ENCODE peak calls at places on chromosome 4, in five cellular contexts. One of them, this sample, is unnamed.

GRCh38 chr4:63728480-63729177 is 680.6 kb downstream of the TECRL start:
- DNase-seq in suprapubic skin: no peak
- DNase-seq in GM12878: no peak
- DNase-seq in breast epithelium: no peak
- DNase-seq in esophagus muscularis mucosa: no peak
- DNase-seq in this sample: no peak

GRCh38 chr4:2297606-2298517 is 36.0 kb upstream of the MXD4 start:
- DNase-seq in esophagus muscularis mucosa: no peak
- DNase-seq in GM12878: no peak
- DNase-seq in breast epithelium: no peak
- DNase-seq in suprapubic skin: no peak
- DNase-seq in this sample: peak

GRCh38 chr4:61294001-61294400 is 93.9 kb downstream of the ADGRL3 start:
- DNase-seq in breast epithelium: no peak
- DNase-seq in esophagus muscularis mucosa: no peak
- DNase-seq in GM12878: no peak
- DNase-seq in suprapubic skin: no peak
- DNase-seq in this sample: no peak

GRCh38 chr4:110005461-110006056 is 92.9 kb downstream of the EGF start:
- DNase-seq in GM12878: peak
- DNase-seq in breast epithelium: no peak
- DNase-seq in suprapubic skin: no peak
- DNase-seq in esophagus muscularis mucosa: peak
- DNase-seq in this sample: no peak

GRCh38 chr4:66855956-66856355 is 689.3 kb downstream of the CENPC start:
- DNase-seq in esophagus muscularis mucosa: no peak
- DNase-seq in breast epithelium: no peak
- DNase-seq in GM12878: no peak
- DNase-seq in suprapubic skin: no peak
- DNase-seq in this sample: no peak

GRCh38 chr4:69650872-69651271 is 2.2 kb downstream of the UGT2A1 start:
- DNase-seq in suprapubic skin: no peak
- DNase-seq in esophagus muscularis mucosa: no peak
- DNase-seq in GM12878: no peak
- DNase-seq in breast epithelium: no peak
- DNase-seq in this sample: no peak

GRCh38 chr4:35461931-35462659 is 782.2 kb downstream of the ARAP2 start:
- DNase-seq in breast epithelium: no peak
- DNase-seq in esophagus muscularis mucosa: no peak
- DNase-seq in GM12878: no peak
- DNase-seq in suprapubic skin: no peak
- DNase-seq in this sample: peak

GRCh38 chr4:108240356-108240755 is 71.6 kb upstream of the LEF1 start:
- DNase-seq in GM12878: no peak
- DNase-seq in esophagus muscularis mucosa: no peak
- DNase-seq in breast epithelium: no peak
- DNase-seq in suprapubic skin: no peak
- DNase-seq in this sample: no peak

GRCh38 chr4:104494822-104495559 is at the start of gene CXXC4:
- DNase-seq in esophagus muscularis mucosa: no peak
- DNase-seq in suprapubic skin: peak
- DNase-seq in breast epithelium: peak
- DNase-seq in GM12878: no peak
- DNase-seq in this sample: peak

GRCh38 chr4:8259743-8260430 is 9.7 kb upstream of the HTRA3 start:
- DNase-seq in suprapubic skin: no peak
- DNase-seq in GM12878: no peak
- DNase-seq in esophagus muscularis mucosa: no peak
- DNase-seq in breast epithelium: no peak
- DNase-seq in this sample: no peak

GRCh38 chr4:51884606-51885005 is 41.7 kb downstream of the DCUN1D4 start:
- DNase-seq in suprapubic skin: no peak
- DNase-seq in breast epithelium: no peak
- DNase-seq in esophagus muscularis mucosa: no peak
- DNase-seq in GM12878: no peak
- DNase-seq in this sample: no peak

GRCh38 chr4:122003335-122003734 is 51.5 kb upstream of the TRPC3 start:
- DNase-seq in breast epithelium: no peak
- DNase-seq in GM12878: peak
- DNase-seq in esophagus muscularis mucosa: no peak
- DNase-seq in suprapubic skin: no peak
- DNase-seq in this sample: no peak

GRCh38 chr4:139786494-139787354 is 121.1 kb downstream of the MGST2 start:
- DNase-seq in breast epithelium: no peak
- DNase-seq in suprapubic skin: no peak
- DNase-seq in esophagus muscularis mucosa: peak
- DNase-seq in GM12878: no peak
- DNase-seq in this sample: no peak

GRCh38 chr4:77154074-77154473 is 2.9 kb upstream of the CCNG2 start:
- DNase-seq in suprapubic skin: no peak
- DNase-seq in breast epithelium: no peak
- DNase-seq in esophagus muscularis mucosa: no peak
- DNase-seq in GM12878: no peak
- DNase-seq in this sample: no peak

GRCh38 chr4:128338634-128339355 is 51.2 kb upstream of the PGRMC2 start:
- DNase-seq in suprapubic skin: no peak
- DNase-seq in GM12878: no peak
- DNase-seq in esophagus muscularis mucosa: no peak
- DNase-seq in breast epithelium: no peak
- DNase-seq in this sample: no peak

GRCh38 chr4:93132631-93133030 is 695.9 kb upstream of the ATOH1 start:
- DNase-seq in breast epithelium: no peak
- DNase-seq in esophagus muscularis mucosa: no peak
- DNase-seq in suprapubic skin: no peak
- DNase-seq in GM12878: no peak
- DNase-seq in this sample: no peak

GRCh38 chr4:68461790-68462189 is 14.5 kb downstream of the TMPRSS11E start:
- DNase-seq in breast epithelium: no peak
- DNase-seq in esophagus muscularis mucosa: no peak
- DNase-seq in GM12878: no peak
- DNase-seq in suprapubic skin: no peak
- DNase-seq in this sample: no peak

GRCh38 chr4:68466751-68467150 is 19.5 kb downstream of the TMPRSS11E start:
- DNase-seq in GM12878: no peak
- DNase-seq in esophagus muscularis mucosa: no peak
- DNase-seq in suprapubic skin: no peak
- DNase-seq in breast epithelium: no peak
- DNase-seq in this sample: no peak

GRCh38 chr4:68466185-68466584 is 18.9 kb downstream of the TMPRSS11E start:
- DNase-seq in suprapubic skin: no peak
- DNase-seq in GM12878: no peak
- DNase-seq in breast epithelium: no peak
- DNase-seq in esophagus muscularis mucosa: no peak
- DNase-seq in this sample: no peak

GRCh38 chr4:68465058-68465457 is 17.8 kb downstream of the TMPRSS11E start:
- DNase-seq in suprapubic skin: no peak
- DNase-seq in esophagus muscularis mucosa: no peak
- DNase-seq in GM12878: no peak
- DNase-seq in breast epithelium: no peak
- DNase-seq in this sample: no peak

DNA sequence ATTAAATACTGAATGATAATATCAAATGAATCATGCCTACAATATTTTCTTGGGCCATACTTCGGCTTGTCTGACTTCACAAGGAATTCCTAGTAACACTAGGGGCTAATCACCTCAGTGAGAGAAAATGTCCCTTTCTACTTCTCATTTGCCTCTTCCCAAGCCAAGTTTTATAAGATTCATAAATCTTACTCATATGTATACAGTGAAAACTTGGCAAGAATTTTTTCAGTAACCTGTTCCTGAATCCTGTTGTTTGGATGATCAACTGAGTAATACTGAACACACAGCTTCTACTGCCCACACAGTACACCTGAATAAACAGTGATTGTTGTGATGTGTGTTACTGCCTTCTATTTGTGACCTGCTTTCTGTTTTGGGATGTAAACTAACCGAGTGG is 16.5 kb downstream of the TMPRSS11E start:
- DNase-seq in esophagus muscularis mucosa: no peak
- DNase-seq in GM12878: no peak
- DNase-seq in suprapubic skin: no peak
- DNase-seq in breast epithelium: no peak
- DNase-seq in this sample: no peak
- TF ChIP-seq POLR2AphosphoS5 in esophagus muscularis mucosa: no peak
- TF ChIP-seq POLR2AphosphoS5 in GM12878: no peak
- TF ChIP-seq POLR2AphosphoS5 in suprapubic skin: no peak
- TF ChIP-seq POLR2AphosphoS5 in breast epithelium: no peak
- TF ChIP-seq POLR2AphosphoS5 in this sample: no peak

GRCh38 chr4:6277935-6278800 is 8.5 kb downstream of the WFS1 start:
- DNase-seq in esophagus muscularis mucosa: no peak
- DNase-seq in suprapubic skin: no peak
- DNase-seq in GM12878: no peak
- DNase-seq in breast epithelium: no peak
- DNase-seq in this sample: no peak

GRCh38 chr4:6281436-6282144 is 11.9 kb downstream of the WFS1 start:
- DNase-seq in esophagus muscularis mucosa: no peak
- DNase-seq in GM12878: no peak
- DNase-seq in breast epithelium: no peak
- DNase-seq in suprapubic skin: no peak
- DNase-seq in this sample: no peak

GRCh38 chr4:6280365-6280996 is 10.8 kb downstream of the WFS1 start:
- DNase-seq in breast epithelium: peak
- DNase-seq in suprapubic skin: no peak
- DNase-seq in GM12878: no peak
- DNase-seq in esophagus muscularis mucosa: no peak
- DNase-seq in this sample: no peak

GRCh38 chr4:6278801-6279197 is 9.1 kb downstream of the WFS1 start:
- DNase-seq in suprapubic skin: no peak
- DNase-seq in esophagus muscularis mucosa: no peak
- DNase-seq in GM12878: peak
- DNase-seq in breast epithelium: no peak
- DNase-seq in this sample: no peak

DNA sequence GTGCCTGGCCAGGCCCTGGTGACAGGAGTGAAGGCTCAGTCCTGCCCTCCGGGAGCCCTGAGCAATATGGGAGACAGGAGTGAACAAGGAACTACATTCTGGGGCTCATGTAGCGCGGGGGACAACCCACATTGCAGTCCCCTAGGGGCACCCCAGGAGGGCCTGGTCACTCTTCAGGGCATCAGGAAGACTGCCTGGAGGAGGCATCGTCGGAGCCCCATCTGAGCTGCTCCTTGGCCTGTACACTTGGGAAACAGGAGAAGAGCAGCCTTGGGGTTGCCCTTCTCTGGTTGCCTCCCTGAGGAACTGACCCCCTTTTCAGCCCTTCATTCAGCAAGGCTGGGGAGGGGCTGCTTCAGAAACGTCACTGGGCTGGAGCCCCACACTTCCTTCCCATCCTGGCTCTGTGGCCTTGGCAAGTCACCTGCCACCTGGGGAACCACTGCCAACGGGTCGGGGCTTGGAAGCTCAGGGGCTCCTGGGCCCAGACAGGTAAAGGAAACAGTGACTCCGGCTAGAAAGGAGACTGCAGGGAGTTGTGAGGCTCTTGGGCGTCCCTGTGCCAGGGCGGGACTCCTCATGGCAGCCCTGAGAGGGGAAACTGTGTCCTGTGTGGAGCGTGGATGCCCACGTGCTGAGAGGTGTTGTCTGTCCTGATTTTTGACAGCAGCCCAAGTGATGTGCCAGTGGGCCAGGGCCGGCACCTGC is 10.1 kb downstream of the WFS1 start:
- DNase-seq in GM12878: no peak
- DNase-seq in suprapubic skin: no peak
- DNase-seq in breast epithelium: no peak
- DNase-seq in esophagus muscularis mucosa: no peak
- DNase-seq in this sample: no peak
- H3K27ac ChIP-seq in GM12878: no peak
- H3K27ac ChIP-seq in suprapubic skin: no peak
- H3K27ac ChIP-seq in breast epithelium: peak
- H3K27ac ChIP-seq in esophagus muscularis mucosa: peak
- H3K27ac ChIP-seq in this sample: peak

GRCh38 chr4:113117346-113117677 is 67.9 kb downstream of the ANK2 start:
- DNase-seq in GM12878: no peak
- DNase-seq in esophagus muscularis mucosa: no peak
- DNase-seq in suprapubic skin: no peak
- DNase-seq in breast epithelium: no peak
- DNase-seq in this sample: no peak

GRCh38 chr4:113125418-113125817 is 76.0 kb downstream of the ANK2 start:
- DNase-seq in GM12878: no peak
- DNase-seq in breast epithelium: no peak
- DNase-seq in esophagus muscularis mucosa: no peak
- DNase-seq in suprapubic skin: no peak
- DNase-seq in this sample: no peak

GRCh38 chr4:113116414-113117345 is 67.2 kb downstream of the ANK2 start:
- DNase-seq in suprapubic skin: no peak
- DNase-seq in esophagus muscularis mucosa: no peak
- DNase-seq in GM12878: no peak
- DNase-seq in breast epithelium: no peak
- DNase-seq in this sample: no peak

DNA sequence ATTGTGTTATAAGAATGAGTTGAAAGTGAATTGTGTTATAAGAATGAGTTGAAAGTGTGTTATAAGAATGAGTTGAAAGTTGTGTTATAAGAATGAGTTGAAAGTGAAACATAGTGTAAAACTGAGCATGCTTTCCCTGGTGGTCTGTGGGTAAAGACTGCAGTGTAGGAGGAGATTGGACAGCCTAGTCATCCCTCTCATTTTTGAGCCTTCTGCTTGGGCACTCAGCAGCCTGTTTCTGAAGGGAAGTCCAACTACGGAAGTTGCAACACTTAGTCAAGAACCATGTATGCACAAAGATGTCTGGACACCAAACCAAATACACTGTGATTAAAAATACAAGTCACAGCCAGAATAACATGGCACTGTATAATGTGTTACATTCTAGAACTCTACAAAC is 72.6 kb downstream of the ANK2 start:
- DNase-seq in suprapubic skin: no peak
- DNase-seq in GM12878: no peak
- DNase-seq in esophagus muscularis mucosa: no peak
- DNase-seq in breast epithelium: no peak
- DNase-seq in this sample: no peak
- TF ChIP-seq POLR2AphosphoS5 in suprapubic skin: no peak
- TF ChIP-seq POLR2AphosphoS5 in GM12878: no peak
- TF ChIP-seq POLR2AphosphoS5 in esophagus muscularis mucosa: no peak
- TF ChIP-seq POLR2AphosphoS5 in breast epithelium: no peak
- TF ChIP-seq POLR2AphosphoS5 in this sample: no peak

DNA sequence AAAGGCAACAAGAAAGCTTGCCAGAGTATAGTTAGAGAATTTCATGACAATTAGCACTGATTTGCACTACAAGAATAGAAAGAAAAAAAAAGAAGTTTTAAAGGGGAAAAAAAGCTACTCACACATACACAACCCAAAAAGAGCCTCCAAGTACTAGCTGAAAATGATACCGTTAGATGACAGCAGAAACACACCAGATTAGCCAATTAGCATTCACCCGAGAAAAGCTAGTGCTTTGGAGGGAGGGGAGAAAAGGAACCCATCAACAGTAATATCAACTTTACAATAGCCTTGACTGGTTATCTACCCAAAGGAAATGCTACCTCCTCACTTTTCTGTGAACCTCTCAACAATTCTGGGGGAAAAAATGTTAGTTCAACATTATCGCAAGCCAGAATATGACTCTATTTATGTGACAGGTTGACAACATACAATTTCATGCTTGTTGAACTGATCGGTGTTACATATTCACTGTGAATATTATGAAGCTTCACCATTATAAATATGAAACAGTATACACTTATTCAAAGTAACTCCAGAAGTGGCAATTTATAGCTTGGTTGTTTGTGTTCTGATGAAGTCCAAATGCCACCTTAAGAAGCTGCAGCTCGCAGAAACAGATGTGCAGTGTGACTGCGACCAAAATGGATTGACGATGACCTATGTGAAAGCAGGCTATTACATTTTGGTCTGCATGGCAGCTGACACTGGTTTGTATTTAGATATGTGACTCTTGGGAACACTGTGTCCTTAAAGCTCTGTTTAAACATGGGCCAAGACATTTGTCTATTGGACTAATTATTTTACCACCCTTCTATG is 15.9 kb downstream of the PPARGC1A start:
- DNase-seq in GM12878: no peak
- DNase-seq in esophagus muscularis mucosa: no peak
- DNase-seq in suprapubic skin: no peak
- DNase-seq in breast epithelium: no peak
- DNase-seq in this sample: no peak
- H3K27ac ChIP-seq in GM12878: no peak
- H3K27ac ChIP-seq in esophagus muscularis mucosa: peak
- H3K27ac ChIP-seq in suprapubic skin: no peak
- H3K27ac ChIP-seq in breast epithelium: no peak
- H3K27ac ChIP-seq in this sample: no peak